ENCODE peak calls at places on chromosomes 7 and 10, in five cellular contexts. B is mesendoderm, L is HepG2, N is IMR-90, E is HCT116. F is an unnamed sample. For H3K4me1, the result is how much of the 10 kb centered on the place peaks cover.

GRCh38 chr7:158564648-158565005 is 23.0 kb downstream of the PTPRN2 start:
- DNase-seq in B (no peak), L (no peak), N (no peak), E (no peak), F (no peak)

GRCh38 chr7:57423768-57424167 is 26.2 kb upstream of the ZNF716 start:
- DNase-seq in B (no peak), L (no peak), N (no peak), E (no peak), F (no peak)

GRCh38 chr7:142908921-142909870 is 23.7 kb upstream of the TRPV6 start:
- DNase-seq in B (peak), L (no peak), N (no peak), E (peak), F (no peak)

GRCh38 chr10:115844592-115844991 is 428.4 kb downstream of the GFRA1 start:
- DNase-seq in B (no peak), L (no peak), N (no peak), E (no peak), F (no peak)

GRCh38 chr7:84196007-84196551 is 1.5 kb upstream of the SEMA3A start:
- DNase-seq in B (peak), L (no peak), N (peak), E (no peak), F (no peak)

GRCh38 chr10:43234471-43235041 is 32.3 kb downstream of the RASGEF1A start:
- DNase-seq in B (no peak), L (no peak), N (no peak), E (no peak), F (peak)

GRCh38 chr7:137454169-137455166 is 110.9 kb upstream of the PTN start:
- DNase-seq in B (peak), L (peak), N (peak), E (no peak), F (no peak)

GRCh38 chr10:104441601-104442000 is 88.0 kb downstream of the CFAP58 start:
- DNase-seq in B (peak), L (no peak), N (peak), E (no peak), F (no peak)

GRCh38 chr10:55793024-55793423 is 568.0 kb downstream of the ZWINT start:
- DNase-seq in B (no peak), L (no peak), N (no peak), E (no peak), F (no peak)

DNA sequence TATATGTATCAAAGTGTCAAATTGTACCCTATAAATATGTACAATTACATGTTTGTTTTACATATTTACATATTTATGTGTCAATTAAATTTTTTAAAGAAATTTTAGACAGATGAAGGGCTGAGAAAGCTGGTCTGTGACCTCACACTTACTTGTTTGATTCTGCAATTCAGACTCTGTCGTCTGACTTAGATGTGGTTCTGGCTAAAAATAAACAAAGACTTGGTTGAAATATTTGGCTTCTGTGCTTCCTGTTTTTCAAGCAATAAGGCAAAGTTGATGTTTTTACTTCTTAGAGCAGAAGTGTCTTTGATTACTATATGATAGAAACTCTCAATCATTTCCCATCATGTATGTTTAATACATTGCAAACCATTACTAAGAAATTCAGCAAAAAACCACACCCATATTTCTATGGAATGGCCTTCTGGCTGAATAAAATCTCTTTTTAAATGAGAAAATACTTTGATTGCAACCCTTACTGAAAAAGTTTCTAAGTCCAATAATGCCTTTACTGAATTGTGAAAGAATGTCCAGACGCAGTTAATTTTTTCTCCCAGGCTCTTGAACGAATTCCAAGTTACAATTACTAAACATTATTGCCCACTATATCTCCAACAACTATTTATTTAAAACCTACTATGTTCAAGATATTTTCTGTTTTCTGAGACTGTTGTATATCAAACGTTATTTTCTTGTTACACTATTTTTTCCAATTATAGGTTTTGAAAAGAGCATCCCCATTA is 59.4 kb upstream of the PRKG1 start:
- DNase-seq in B (no peak), L (no peak), N (peak), E (no peak), F (no peak)
- H3K9ac ChIP-seq in B (no peak), L (no peak), N (no peak), E (no peak), F (no peak)

DNA sequence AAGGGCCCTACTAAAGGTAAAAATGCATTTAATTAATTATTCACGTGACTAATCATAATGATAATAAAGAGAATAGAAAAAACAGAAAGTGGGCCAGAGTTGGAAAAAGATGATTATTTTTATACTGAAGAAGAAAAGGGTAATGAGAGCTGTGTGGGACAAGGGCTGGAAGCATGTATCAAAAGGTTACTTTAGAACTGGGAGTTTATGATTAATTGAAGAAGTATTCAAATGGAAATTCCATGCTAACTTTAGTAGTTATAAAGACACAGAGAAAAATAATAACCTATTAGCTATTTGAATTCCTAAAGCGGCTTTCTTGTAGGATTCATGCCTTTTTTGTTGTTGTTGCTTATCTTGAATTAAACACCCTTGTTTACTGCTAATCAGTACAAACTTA is 49.9 kb downstream of the MKX start:
- DNase-seq in B (no peak), L (no peak), N (no peak), E (no peak), F (no peak)
- H3K4me1 ChIP-seq in B (under half), L (under half), N (under half), E (under half), F (under half)

GRCh38 chr7:139680676-139681462 is 96.9 kb downstream of the HIPK2 start:
- DNase-seq in B (peak), L (no peak), N (peak), E (peak), F (peak)

GRCh38 chr7:139681812-139682135 is 96.0 kb downstream of the HIPK2 start:
- DNase-seq in B (no peak), L (no peak), N (no peak), E (no peak), F (no peak)

GRCh38 chr7:139682136-139683013 is 95.4 kb downstream of the HIPK2 start:
- DNase-seq in B (peak), L (peak), N (peak), E (peak), F (no peak)

GRCh38 chr7:139681463-139681755 is 96.4 kb downstream of the HIPK2 start:
- DNase-seq in B (peak), L (no peak), N (no peak), E (peak), F (no peak)

GRCh38 chr7:139683137-139683871 is 94.5 kb downstream of the HIPK2 start:
- DNase-seq in B (peak), L (no peak), N (peak), E (no peak), F (no peak)
- H3K27ac ChIP-seq in B (no peak), L (peak), N (peak), E (peak), F (peak)

GRCh38 chr10:122725768-122726167 is 26.1 kb upstream of the C10orf120 start:
- DNase-seq in B (peak), L (no peak), N (no peak), E (peak), F (no peak)

GRCh38 chr10:122725006-122725405 is 25.4 kb upstream of the C10orf120 start:
- DNase-seq in B (no peak), L (no peak), N (no peak), E (no peak), F (no peak)

GRCh38 chr10:122715576-122715975 is 15.9 kb upstream of the C10orf120 start:
- DNase-seq in B (no peak), L (no peak), N (no peak), E (no peak), F (no peak)

DNA sequence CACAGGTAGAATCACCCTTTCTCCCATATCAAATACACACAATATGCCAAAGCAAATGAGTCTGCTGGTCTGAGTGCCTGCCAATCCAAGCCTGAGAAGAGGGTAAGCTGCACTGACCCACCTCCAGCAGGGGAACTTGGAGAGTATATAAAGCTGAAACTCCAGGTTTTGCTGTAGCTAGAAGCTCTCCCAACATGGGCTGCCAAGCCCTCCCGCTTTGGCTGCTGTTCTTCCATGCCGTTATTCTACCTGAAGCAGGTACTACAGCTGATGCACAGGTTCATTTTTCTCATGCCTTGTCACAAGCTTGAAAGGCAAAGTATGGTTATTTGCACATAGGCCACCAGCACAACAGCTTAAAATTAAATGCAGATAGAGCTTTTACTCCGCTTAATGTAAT is 21.5 kb upstream of the C10orf120 start:
- DNase-seq in B (no peak), L (no peak), N (no peak), E (no peak), F (no peak)
- H3K9ac ChIP-seq in B (no peak), L (no peak), N (no peak), E (no peak), F (no peak)

DNA sequence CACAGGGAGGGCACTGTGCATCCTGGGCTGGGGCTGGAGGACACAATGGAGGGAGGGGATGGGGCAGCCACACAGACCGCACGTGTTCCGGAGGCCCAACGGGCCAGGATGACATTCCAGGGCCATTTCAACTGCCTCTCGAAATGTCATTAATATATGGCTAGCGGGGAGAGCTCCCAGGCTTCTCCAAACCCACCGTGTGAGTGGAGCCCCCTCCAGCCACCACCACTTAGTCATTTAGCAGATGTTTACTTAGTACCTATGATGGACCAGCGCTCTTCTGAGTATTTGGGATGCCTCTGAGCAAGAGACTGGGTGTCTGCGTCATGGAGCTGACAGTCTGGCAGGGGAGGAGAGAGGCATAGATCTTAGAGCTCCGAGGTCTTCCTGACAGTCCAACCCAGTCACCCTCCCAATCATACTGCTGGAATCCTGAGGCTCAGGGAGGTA is 107.3 kb downstream of the ZMIZ1 start:
- DNase-seq in B (no peak), L (no peak), N (peak), E (no peak), F (no peak)
- H3K4me1 ChIP-seq in B (under half), L (half or more), N (half or more), E (under half), F (half or more)

GRCh38 chr10:124699471-124700292 is 44.5 kb downstream of the FAM53B start:
- DNase-seq in B (no peak), L (no peak), N (no peak), E (no peak), F (peak)
- H3K27ac ChIP-seq in B (no peak), L (no peak), N (no peak), E (no peak), F (peak)

DNA sequence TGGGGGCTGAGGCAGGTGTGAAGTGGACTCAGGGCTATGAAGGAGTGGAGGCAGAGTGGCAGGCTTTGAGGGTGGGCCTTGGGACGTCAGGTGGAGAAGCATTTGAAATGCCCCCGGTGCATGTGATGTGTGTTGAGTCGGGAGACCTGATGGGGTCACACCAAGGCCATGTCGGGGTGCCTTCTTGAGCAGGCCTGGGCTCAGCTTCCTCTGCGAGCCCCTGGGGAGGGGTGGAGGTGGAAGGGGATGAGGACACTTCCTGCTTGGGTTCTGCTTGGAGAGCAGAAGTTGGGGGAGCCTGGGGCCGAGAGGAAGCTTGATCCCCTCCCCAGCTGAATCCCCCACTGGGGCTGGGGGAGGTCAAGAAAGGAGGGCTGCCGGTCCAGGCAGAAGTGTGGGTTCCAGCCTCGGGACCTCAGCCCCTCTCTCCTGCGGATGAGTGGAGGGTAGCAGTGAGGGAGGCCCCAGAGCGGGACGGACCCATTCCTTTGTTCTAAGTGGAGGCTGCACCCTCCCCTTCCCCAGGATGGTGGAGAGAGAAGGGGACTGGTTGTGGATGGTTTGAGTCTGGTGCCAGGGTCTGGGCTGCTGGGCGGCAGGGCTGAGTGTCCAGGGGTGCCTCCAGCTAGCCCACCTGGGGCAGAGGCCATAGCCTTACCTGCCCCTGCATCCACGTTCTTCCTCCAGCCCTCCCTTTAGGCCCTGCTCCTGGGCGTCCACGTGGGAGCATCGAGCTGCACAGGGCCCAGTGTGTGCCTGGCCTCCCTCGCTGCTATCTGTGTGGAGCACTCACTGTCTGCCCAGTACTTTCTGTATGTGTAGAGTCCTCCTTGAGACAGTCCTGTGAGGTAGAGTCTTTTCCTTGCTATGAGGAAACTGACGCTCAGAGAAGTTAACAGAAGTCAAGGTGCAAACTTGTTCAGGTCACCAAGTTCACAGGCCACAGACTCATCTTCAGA is 36.7 kb downstream of the PRF1 start:
- DNase-seq in B (no peak), L (no peak), N (no peak), E (no peak), F (peak)
- H3K9ac ChIP-seq in B (no peak), L (no peak), N (no peak), E (no peak), F (no peak)

GRCh38 chr7:1059200-1060091 is 15.1 kb downstream of the GPR146 start:
- DNase-seq in B (peak), L (no peak), N (no peak), E (peak), F (peak)
- H3K4me1 ChIP-seq in B (under half), L (under half), N (under half), E (under half), F (under half)

GRCh38 chr7:151895008-151895661 is 18.2 kb upstream of the PRKAG2 start:
- DNase-seq in B (no peak), L (no peak), N (no peak), E (no peak), F (peak)

GRCh38 chr7:151894131-151895007 is 17.5 kb upstream of the PRKAG2 start:
- DNase-seq in B (no peak), L (no peak), N (no peak), E (no peak), F (peak)

GRCh38 chr7:151896486-151896885 is 19.6 kb upstream of the PRKAG2 start:
- DNase-seq in B (no peak), L (no peak), N (no peak), E (no peak), F (peak)

GRCh38 chr7:151897201-151897711 is 20.3 kb upstream of the PRKAG2 start:
- DNase-seq in B (peak), L (no peak), N (no peak), E (no peak), F (peak)

DNA sequence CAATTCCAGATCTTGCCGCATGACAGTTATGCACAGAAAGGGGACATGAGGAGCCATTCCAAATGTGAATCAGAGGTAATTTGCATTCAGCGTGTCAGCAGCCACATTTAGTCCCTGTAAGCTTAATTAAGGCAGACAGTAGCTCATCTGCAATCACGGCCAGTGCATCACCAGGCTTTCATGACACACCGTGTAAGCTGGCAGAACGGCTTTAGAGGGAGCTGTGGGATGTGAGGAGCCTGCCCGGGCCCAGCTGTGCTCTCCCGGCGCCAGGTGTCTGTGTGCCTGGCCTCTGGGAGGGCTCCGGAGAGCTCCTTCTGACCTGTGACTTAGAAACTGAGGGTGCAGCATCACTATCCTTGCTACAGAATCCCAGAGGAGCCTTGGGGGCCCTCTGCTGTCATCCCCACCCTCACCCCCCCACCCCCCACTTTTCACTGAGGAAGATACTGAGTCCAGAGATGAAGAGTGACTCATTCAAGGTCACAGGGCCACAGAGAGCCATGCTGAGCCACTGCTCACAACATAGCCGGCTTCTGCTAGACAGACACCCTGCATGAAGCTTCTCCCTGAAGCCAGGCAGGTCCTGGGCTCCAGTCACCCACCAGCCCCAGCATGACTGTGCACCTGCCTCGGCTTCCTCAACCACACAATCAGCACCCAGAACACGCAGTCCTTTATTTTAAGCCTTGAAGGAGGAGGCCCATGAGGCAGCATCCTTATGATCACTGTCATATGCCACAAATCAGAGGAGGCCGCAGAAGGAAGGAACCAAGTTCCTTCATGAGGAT is 19.0 kb upstream of the PRKAG2 start:
- DNase-seq in B (no peak), L (no peak), N (no peak), E (no peak), F (peak)
- H3K27ac ChIP-seq in B (no peak), L (no peak), N (no peak), E (no peak), F (no peak)

GRCh38 chr7:102222445-102222844 is 64.2 kb upstream of the SH2B2 start:
- DNase-seq in B (peak), L (no peak), N (peak), E (no peak), F (no peak)
- H3K9ac ChIP-seq in B (no peak), L (no peak), N (no peak), E (no peak), F (no peak)

F was measured in kidney.